ENCODE peak calls at places on chromosomes 5 and 9, in four cellular contexts. One of them, this sample, is unnamed. For H3K27me3, the result is how much of the 10 kb centered on the place peaks cover.

GRCh38 chr5:61817472-61818326 is 485.6 kb downstream of the ZSWIM6 start:
- DNase-seq in GM12878: no peak
- DNase-seq in HCT116: peak
- DNase-seq in K562: peak
- DNase-seq in this sample: no peak

GRCh38 chr5:26945881-26946280 is 92.5 kb downstream of the CDH9 start:
- DNase-seq in HCT116: no peak
- DNase-seq in K562: no peak
- DNase-seq in GM12878: no peak
- DNase-seq in this sample: no peak

GRCh38 chr5:59724482-59725392 is 168.8 kb downstream of the PDE4D start:
- DNase-seq in HCT116: peak
- DNase-seq in GM12878: no peak
- DNase-seq in K562: peak
- DNase-seq in this sample: no peak

GRCh38 chr9:116087751-116088194 is 65.8 kb upstream of the PAPPA start:
- DNase-seq in HCT116: no peak
- DNase-seq in GM12878: no peak
- DNase-seq in K562: no peak
- DNase-seq in this sample: no peak

GRCh38 chr5:113510836-113511451 is 2.5 kb upstream of the YTHDC2 start:
- DNase-seq in HCT116: peak
- DNase-seq in K562: no peak
- DNase-seq in GM12878: no peak
- DNase-seq in this sample: no peak

GRCh38 chr9:26954050-26954508 is 2.1 kb upstream of the IFT74 start:
- DNase-seq in HCT116: no peak
- DNase-seq in GM12878: no peak
- DNase-seq in K562: no peak
- DNase-seq in this sample: no peak

GRCh38 chr9:114820776-114821501 is 15.1 kb upstream of the TNFSF15 start:
- DNase-seq in HCT116: no peak
- DNase-seq in K562: no peak
- DNase-seq in GM12878: no peak
- DNase-seq in this sample: no peak

GRCh38 chr9:91677822-91678221 is 254.2 kb upstream of the NFIL3 start:
- DNase-seq in K562: no peak
- DNase-seq in GM12878: no peak
- DNase-seq in HCT116: no peak
- DNase-seq in this sample: no peak

GRCh38 chr5:345404-346195 is 24.1 kb downstream of the AHRR start:
- DNase-seq in GM12878: no peak
- DNase-seq in K562: peak
- DNase-seq in HCT116: no peak
- DNase-seq in this sample: peak

GRCh38 chr9:98944130-98945074 is 695 bp downstream of the COL15A1 start:
- DNase-seq in K562: no peak
- DNase-seq in HCT116: no peak
- DNase-seq in GM12878: no peak
- DNase-seq in this sample: peak

GRCh38 chr5:132289097-132289496 is 5.1 kb upstream of the SLC22A4 start:
- DNase-seq in HCT116: no peak
- DNase-seq in K562: no peak
- DNase-seq in GM12878: no peak
- DNase-seq in this sample: no peak

GRCh38 chr9:133954862-133955529 is 37.1 kb downstream of the VAV2 start:
- DNase-seq in K562: no peak
- DNase-seq in GM12878: peak
- DNase-seq in HCT116: no peak
- DNase-seq in this sample: no peak

GRCh38 chr5:119360905-119361605 is 5.2 kb downstream of the TNFAIP8 start:
- DNase-seq in K562: no peak
- DNase-seq in HCT116: no peak
- DNase-seq in GM12878: no peak
- DNase-seq in this sample: no peak

GRCh38 chr5:126884269-126884819 is 107.4 kb downstream of the LMNB1 start:
- DNase-seq in K562: peak
- DNase-seq in GM12878: no peak
- DNase-seq in HCT116: peak
- DNase-seq in this sample: no peak

GRCh38 chr9:73118297-73118696 is 33.4 kb upstream of the ANXA1 start:
- DNase-seq in HCT116: no peak
- DNase-seq in GM12878: no peak
- DNase-seq in K562: no peak
- DNase-seq in this sample: no peak

GRCh38 chr9:35712762-35713400 is 19.1 kb downstream of the TLN1 start:
- DNase-seq in K562: no peak
- DNase-seq in GM12878: no peak
- DNase-seq in HCT116: no peak
- DNase-seq in this sample: no peak

GRCh38 chr5:93006915-93007314 is 574.1 kb downstream of the NR2F1-AS1 start:
- DNase-seq in K562: no peak
- DNase-seq in GM12878: no peak
- DNase-seq in HCT116: no peak
- DNase-seq in this sample: no peak

GRCh38 chr9:111411266-111411665 is 72.9 kb downstream of the ECPAS start:
- DNase-seq in GM12878: no peak
- DNase-seq in HCT116: no peak
- DNase-seq in K562: no peak
- DNase-seq in this sample: no peak

GRCh38 chr5:130136300-130136699 is 232.0 kb downstream of the CHSY3 start:
- DNase-seq in K562: no peak
- DNase-seq in HCT116: no peak
- DNase-seq in GM12878: no peak
- DNase-seq in this sample: no peak

GRCh38 chr5:71937906-71938698 is 169.2 kb upstream of the MAP1B start:
- DNase-seq in K562: no peak
- DNase-seq in GM12878: no peak
- DNase-seq in HCT116: no peak
- DNase-seq in this sample: no peak

GRCh38 chr9:93346240-93347112 is 105.0 kb upstream of the FAM120A start:
- DNase-seq in GM12878: no peak
- DNase-seq in HCT116: no peak
- DNase-seq in K562: no peak
- DNase-seq in this sample: peak

GRCh38 chr9:89179535-89179919 is 909 bp upstream of the SHC3 start:
- DNase-seq in K562: no peak
- DNase-seq in HCT116: no peak
- DNase-seq in GM12878: no peak
- DNase-seq in this sample: no peak

GRCh38 chr9:89178162-89179120 is at the start of gene SHC3:
- DNase-seq in K562: no peak
- DNase-seq in HCT116: no peak
- DNase-seq in GM12878: no peak
- DNase-seq in this sample: no peak

GRCh38 chr9:89182369-89182768 is 3.8 kb upstream of the SHC3 start:
- DNase-seq in K562: no peak
- DNase-seq in HCT116: no peak
- DNase-seq in GM12878: no peak
- DNase-seq in this sample: no peak

GRCh38 chr9:89177401-89178161 is 1.0 kb downstream of the SHC3 start:
- DNase-seq in HCT116: no peak
- DNase-seq in GM12878: no peak
- DNase-seq in K562: no peak
- DNase-seq in this sample: peak

GRCh38 chr9:89179920-89180667 is 1.5 kb upstream of the SHC3 start:
- DNase-seq in K562: peak
- DNase-seq in GM12878: no peak
- DNase-seq in HCT116: peak
- DNase-seq in this sample: peak
- H3K27me3 ChIP-seq in K562: under half
- H3K27me3 ChIP-seq in GM12878: under half
- H3K27me3 ChIP-seq in HCT116: under half
- H3K27me3 ChIP-seq in this sample: under half

GRCh38 chr5:172350212-172351181 is 66.9 kb upstream of the UBTD2 start:
- DNase-seq in K562: no peak
- DNase-seq in GM12878: no peak
- DNase-seq in HCT116: no peak
- DNase-seq in this sample: no peak
- TF ChIP-seq EGR1 in K562: no peak
- TF ChIP-seq EGR1 in GM12878: no peak
- TF ChIP-seq EGR1 in HCT116: no peak
- TF ChIP-seq EGR1 in this sample: no peak

GRCh38 chr9:101736723-101737122 is 1.7 kb downstream of the GRIN3A start:
- DNase-seq in HCT116: no peak
- DNase-seq in K562: no peak
- DNase-seq in GM12878: no peak
- DNase-seq in this sample: peak

GRCh38 chr9:101737165-101737704 is 1.2 kb downstream of the GRIN3A start:
- DNase-seq in K562: no peak
- DNase-seq in GM12878: no peak
- DNase-seq in HCT116: no peak
- DNase-seq in this sample: no peak

GRCh38 chr9:101737705-101738565 is 512 bp downstream of the GRIN3A start:
- DNase-seq in HCT116: no peak
- DNase-seq in GM12878: no peak
- DNase-seq in K562: no peak
- DNase-seq in this sample: no peak

GRCh38 chr9:101739311-101739710 is 864 bp upstream of the GRIN3A start:
- DNase-seq in HCT116: no peak
- DNase-seq in GM12878: no peak
- DNase-seq in K562: no peak
- DNase-seq in this sample: no peak

DNA sequence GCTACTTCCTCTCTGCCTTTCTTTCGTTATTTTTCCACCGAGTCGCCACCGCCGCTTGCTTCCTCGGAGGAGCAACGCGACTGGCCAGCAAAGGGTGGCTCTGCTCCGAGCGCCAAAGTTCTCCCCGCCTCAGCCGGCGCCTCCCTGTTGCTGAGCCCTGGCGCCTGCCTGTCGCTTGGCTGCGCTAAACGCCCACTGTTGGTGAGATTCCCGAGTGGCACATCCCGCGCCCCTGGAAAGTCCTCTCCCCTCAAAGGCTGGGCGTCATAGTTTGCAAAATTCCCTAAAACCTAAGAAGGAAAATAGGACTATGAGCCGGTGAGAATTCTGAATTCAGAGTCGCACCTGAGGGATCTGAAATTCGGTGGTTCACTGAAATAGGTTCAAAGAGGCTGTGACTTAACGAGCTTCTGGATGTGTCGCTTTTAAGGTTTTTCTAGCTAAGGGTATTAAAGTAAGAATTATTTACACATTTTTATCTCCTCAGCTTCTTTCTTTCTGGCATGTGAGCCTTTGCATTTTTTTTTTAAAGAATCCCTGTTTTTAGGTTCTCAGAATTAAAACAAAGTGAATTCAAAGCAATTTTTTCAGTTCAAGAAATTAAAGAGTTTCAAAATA is at the start of gene GRIN3A:
- DNase-seq in K562: peak
- DNase-seq in HCT116: no peak
- DNase-seq in GM12878: no peak
- DNase-seq in this sample: no peak
- TF ChIP-seq RAD21 in K562: no peak
- TF ChIP-seq RAD21 in HCT116: no peak
- TF ChIP-seq RAD21 in GM12878: no peak
- TF ChIP-seq RAD21 in this sample: peak

GRCh38 chr5:176793343-176793699 is 17.0 kb upstream of the UNC5A start:
- DNase-seq in GM12878: no peak
- DNase-seq in HCT116: no peak
- DNase-seq in K562: no peak
- DNase-seq in this sample: no peak
- H3K27me3 ChIP-seq in GM12878: under half
- H3K27me3 ChIP-seq in HCT116: under half
- H3K27me3 ChIP-seq in K562: under half
- H3K27me3 ChIP-seq in this sample: under half

DNA sequence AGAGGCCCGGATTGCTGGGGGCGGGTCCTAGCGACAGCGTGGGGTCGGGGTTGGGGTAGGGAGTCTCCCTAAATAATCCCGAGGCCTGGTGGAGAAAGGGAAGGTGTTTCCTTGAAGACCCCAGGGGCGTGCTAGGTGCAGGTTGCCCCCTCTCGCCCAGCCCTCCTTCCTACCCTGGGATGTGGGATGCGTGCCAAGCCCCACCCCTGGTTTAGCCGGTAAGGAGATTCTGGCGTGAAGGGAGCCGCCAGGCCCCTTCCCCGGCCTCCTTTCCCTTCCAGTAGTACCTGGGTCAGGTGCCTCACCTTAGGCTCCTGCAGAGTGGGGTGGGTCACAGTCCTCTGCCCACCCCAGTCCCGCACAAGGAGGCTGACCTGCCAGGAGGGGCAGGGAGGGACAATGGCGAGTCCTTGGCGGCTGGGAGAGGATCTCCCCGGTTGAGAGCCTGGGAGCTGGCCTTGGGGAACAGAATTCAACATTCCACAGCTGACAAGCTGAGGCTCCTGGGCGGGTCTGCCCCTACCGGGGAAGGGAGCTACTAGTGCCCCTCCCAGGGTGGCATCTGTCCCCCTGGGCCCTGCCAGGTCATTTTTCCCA is 684 bp downstream of the TSPAN17 start:
- DNase-seq in HCT116: no peak
- DNase-seq in K562: peak
- DNase-seq in GM12878: no peak
- DNase-seq in this sample: peak
- TF ChIP-seq EGR1 in HCT116: no peak
- TF ChIP-seq EGR1 in K562: no peak
- TF ChIP-seq EGR1 in GM12878: no peak
- TF ChIP-seq EGR1 in this sample: no peak

DNA sequence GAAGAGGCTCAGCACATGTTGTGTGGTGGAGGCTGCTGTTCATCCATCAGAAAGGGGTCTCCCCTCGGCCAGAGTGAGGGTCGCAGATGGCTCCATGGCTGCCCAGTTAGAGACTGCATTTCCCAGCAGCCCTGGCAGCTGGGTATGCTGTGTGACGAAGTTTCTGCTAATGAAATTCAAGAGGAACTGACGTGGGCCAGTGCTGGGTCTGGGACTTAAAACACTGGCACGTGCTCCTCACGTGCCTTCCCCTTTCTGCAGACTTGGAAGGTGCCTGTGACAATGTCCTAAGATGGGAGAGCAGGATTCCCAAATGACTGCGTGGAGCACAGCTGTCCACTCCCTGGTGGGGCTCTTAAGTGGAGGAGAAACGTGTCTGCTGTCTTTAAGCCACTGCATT is 114.5 kb upstream of the RAPGEF1 start:
- DNase-seq in GM12878: no peak
- DNase-seq in K562: no peak
- DNase-seq in HCT116: no peak
- DNase-seq in this sample: no peak
- TF ChIP-seq RAD21 in GM12878: no peak
- TF ChIP-seq RAD21 in K562: no peak
- TF ChIP-seq RAD21 in HCT116: no peak
- TF ChIP-seq RAD21 in this sample: no peak

GRCh38 chr5:135493406-135494180 is 41.4 kb upstream of the TIFAB start:
- DNase-seq in GM12878: no peak
- DNase-seq in K562: no peak
- DNase-seq in HCT116: peak
- DNase-seq in this sample: no peak
- H3K27me3 ChIP-seq in GM12878: under half
- H3K27me3 ChIP-seq in K562: under half
- H3K27me3 ChIP-seq in HCT116: under half
- H3K27me3 ChIP-seq in this sample: half or more

GRCh38 chr9:86531273-86531672 is 177.1 kb upstream of the TUT7 start:
- DNase-seq in HCT116: no peak
- DNase-seq in GM12878: no peak
- DNase-seq in K562: no peak
- DNase-seq in this sample: no peak
- TF ChIP-seq EGR1 in HCT116: no peak
- TF ChIP-seq EGR1 in GM12878: no peak
- TF ChIP-seq EGR1 in K562: no peak
- TF ChIP-seq EGR1 in this sample: no peak